ENCODE peak calls at places on chromosomes 13 and 19, in four cellular contexts. F, K, I and H are unnamed samples.

GRCh38 chr13:39407786-39408185 is 195.2 kb downstream of the LHFPL6 start:
- DNase-seq in F (no peak), K (no peak), I (no peak), H (no peak)

GRCh38 chr13:106331116-106331515 is 204.3 kb downstream of the EFNB2 start:
- DNase-seq in F (no peak), K (no peak), I (no peak), H (no peak)

GRCh38 chr13:87661471-87661870 is 9.7 kb upstream of the SLITRK5 start:
- DNase-seq in F (no peak), K (peak), I (no peak), H (no peak)

GRCh38 chr13:30832845-30833332 is 73.2 kb upstream of the MEDAG start:
- DNase-seq in F (no peak), K (peak), I (peak), H (no peak)

GRCh38 chr19:2415281-2415972 is 12.0 kb downstream of the TIMM13 start:
- DNase-seq in F (no peak), K (no peak), I (peak), H (no peak)

GRCh38 chr19:13831560-13832056 is 36.4 kb downstream of the ZSWIM4 start:
- DNase-seq in F (no peak), K (peak), I (no peak), H (no peak)

GRCh38 chr13:25752957-25753540 is 298.8 kb downstream of the SHISA2 start:
- DNase-seq in F (peak), K (peak), I (peak), H (peak)

GRCh38 chr13:100511422-100511821 is 77.2 kb downstream of the GGACT start:
- DNase-seq in F (no peak), K (no peak), I (no peak), H (no peak)

GRCh38 chr13:45496942-45497341 is 32.2 kb downstream of the COG3 start:
- DNase-seq in F (no peak), K (no peak), I (no peak), H (no peak)

GRCh38 chr13:76414320-76414719 is 471.9 kb downstream of the KCTD12 start:
- DNase-seq in F (no peak), K (no peak), I (no peak), H (no peak)

GRCh38 chr19:18414504-18415176 is 4.6 kb upstream of the SSBP4 start:
- DNase-seq in F (no peak), K (no peak), I (peak), H (peak)

GRCh38 chr13:110338441-110339101 is 31.5 kb downstream of the COL4A2 start:
- DNase-seq in F (peak), K (no peak), I (peak), H (peak)
- H3K4me3 ChIP-seq in F (no peak), K (no peak), I (no peak), H (no peak)

DNA sequence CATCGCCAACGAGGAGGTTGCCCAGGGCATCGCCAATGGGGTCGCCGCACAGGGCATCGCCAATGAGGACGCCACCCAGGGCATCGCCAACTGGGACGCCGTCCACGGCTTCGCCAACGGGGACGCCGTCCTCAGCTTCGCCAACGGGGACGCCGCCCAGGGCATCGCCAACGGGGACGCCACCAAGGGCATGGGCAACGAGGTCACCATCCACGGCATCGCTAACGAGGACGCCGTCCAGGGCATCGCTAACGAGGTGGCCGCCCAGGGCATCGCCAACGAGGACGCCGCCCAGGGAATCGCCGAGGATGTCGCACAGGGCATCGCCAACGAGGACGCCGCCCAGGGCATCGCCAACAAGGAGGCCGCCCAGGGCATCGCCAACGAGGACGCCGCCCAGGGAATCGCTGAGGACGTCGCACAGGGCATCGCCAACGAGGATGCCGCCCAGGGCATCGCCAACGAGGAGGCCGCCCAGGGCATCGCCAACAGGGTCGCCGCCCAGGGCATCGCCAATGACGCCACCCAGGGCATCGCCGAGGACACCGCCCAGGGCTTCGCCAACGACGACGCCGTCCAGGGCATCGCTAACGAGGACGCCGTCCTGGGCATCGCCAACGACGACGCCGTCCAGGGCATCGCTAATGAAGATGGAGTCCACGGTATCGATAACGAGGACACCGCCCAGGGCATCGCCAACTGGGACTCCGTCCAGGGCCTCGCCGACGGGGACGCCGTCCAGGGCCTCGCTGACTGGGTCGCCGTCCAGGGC is 945.7 kb downstream of the TUBA3C start:
- DNase-seq in F (no peak), K (no peak), I (no peak), H (no peak)
- TF ChIP-seq CTCF in F (no peak), K (no peak), I (no peak), H (no peak)

GRCh38 chr19:47428177-47428894 is 9.0 kb upstream of the MEIS3 start:
- DNase-seq in F (peak), K (peak), I (peak), H (peak)
- H3K4me3 ChIP-seq in F (no peak), K (no peak), I (no peak), H (peak)

DNA sequence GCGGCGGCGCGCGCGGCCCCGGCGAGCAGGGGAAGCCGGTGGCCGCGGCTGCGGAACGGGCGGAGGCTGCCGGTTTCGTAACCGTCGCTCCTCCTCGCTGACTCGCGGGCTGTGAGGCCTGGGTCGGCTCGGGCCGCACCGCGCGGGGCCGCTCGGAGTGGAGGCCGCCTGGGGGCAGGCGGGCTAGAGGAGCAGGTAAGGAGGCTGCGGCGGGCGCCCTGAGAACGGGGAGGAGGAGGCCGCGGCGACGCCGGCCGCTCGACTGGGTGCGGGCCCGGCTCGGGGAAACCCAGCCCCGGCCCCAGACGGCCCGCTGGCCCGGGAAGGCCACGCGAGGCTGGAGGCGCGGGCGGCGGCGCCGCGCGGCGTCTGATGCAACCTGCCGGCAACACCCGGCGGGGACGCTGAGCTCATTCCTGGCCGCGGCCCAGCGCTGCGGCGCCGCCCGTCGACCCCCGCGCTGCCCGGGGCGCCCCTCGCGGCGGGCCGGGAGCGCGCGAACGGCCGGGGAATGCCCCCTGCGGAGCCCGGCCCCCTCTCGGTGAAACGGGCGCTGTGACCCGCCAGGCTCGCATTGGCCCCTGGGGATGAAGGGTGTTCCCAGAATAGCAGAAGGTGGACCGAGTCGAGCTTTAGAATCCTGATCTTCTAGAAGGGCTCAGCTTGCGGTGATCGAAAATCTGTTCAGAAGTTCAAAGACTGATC is at the start of gene CEBPG:
- DNase-seq in F (no peak), K (no peak), I (peak), H (peak)
- TF ChIP-seq CTCF in F (peak), K (peak), I (peak), H (no peak)

GRCh38 chr13:23570931-23571330 is 719 bp downstream of the TNFRSF19 start:
- DNase-seq in F (no peak), K (peak), I (no peak), H (no peak)

GRCh38 chr13:23574421-23574820 is 4.2 kb downstream of the TNFRSF19 start:
- DNase-seq in F (no peak), K (no peak), I (no peak), H (no peak)

GRCh38 chr13:23572836-23573235 is 2.6 kb downstream of the TNFRSF19 start:
- DNase-seq in F (no peak), K (no peak), I (no peak), H (no peak)

GRCh38 chr13:23567792-23568480 is 2.3 kb upstream of the TNFRSF19 start:
- DNase-seq in F (no peak), K (no peak), I (no peak), H (no peak)

GRCh38 chr13:23570099-23570926 is at the start of gene TNFRSF19:
- DNase-seq in F (peak), K (peak), I (no peak), H (peak)
- H3K4me3 ChIP-seq in F (peak), K (no peak), I (peak), H (peak)

GRCh38 chr13:98482476-98483444 is 94.1 kb downstream of the STK24 start:
- DNase-seq in F (peak), K (peak), I (peak), H (peak)

GRCh38 chr13:98484289-98485219 is 92.4 kb downstream of the STK24 start:
- DNase-seq in F (no peak), K (peak), I (peak), H (peak)

GRCh38 chr13:98485561-98485960 is 91.3 kb downstream of the STK24 start:
- DNase-seq in F (no peak), K (no peak), I (no peak), H (no peak)

GRCh38 chr13:98481511-98481951 is 95.4 kb downstream of the STK24 start:
- DNase-seq in F (no peak), K (no peak), I (no peak), H (no peak)

GRCh38 chr13:98483636-98484288 is 93.1 kb downstream of the STK24 start:
- DNase-seq in F (no peak), K (no peak), I (no peak), H (no peak)
- TF ChIP-seq CTCF in F (no peak), K (no peak), I (no peak), H (no peak)

GRCh38 chr19:12675377-12675776 is 6.3 kb downstream of the DHPS start:
- DNase-seq in F (no peak), K (no peak), I (no peak), H (no peak)

GRCh38 chr19:12672744-12673143 is 6.1 kb downstream of the WDR83 start:
- DNase-seq in F (no peak), K (no peak), I (no peak), H (no peak)

GRCh38 chr19:12675940-12676339 is 5.7 kb downstream of the DHPS start:
- DNase-seq in F (no peak), K (no peak), I (no peak), H (no peak)

GRCh38 chr19:12676928-12677327 is 4.8 kb downstream of the DHPS start:
- DNase-seq in F (no peak), K (no peak), I (no peak), H (no peak)

DNA sequence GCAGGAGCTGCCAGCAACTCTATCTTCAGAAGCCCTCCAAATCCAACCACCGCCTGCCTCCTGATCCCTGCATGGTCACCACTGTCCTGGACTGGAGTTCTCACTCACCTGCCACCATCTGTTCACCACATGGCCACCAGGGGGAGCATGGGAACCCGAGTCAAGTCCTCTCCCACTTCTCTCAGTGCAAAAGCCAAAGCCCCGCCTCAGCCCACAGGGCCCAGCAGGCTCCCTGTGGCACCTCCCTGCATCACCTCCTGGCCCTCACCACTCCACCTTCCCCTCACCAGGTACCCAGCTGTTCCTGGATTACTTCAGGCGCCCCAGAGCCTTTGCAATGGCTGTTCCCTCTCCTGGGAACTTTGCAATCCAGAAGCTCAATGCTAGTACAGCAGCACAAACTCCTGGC is 5.3 kb downstream of the DHPS start:
- DNase-seq in F (peak), K (peak), I (peak), H (peak)
- H3K4me3 ChIP-seq in F (no peak), K (no peak), I (no peak), H (no peak)

DNA sequence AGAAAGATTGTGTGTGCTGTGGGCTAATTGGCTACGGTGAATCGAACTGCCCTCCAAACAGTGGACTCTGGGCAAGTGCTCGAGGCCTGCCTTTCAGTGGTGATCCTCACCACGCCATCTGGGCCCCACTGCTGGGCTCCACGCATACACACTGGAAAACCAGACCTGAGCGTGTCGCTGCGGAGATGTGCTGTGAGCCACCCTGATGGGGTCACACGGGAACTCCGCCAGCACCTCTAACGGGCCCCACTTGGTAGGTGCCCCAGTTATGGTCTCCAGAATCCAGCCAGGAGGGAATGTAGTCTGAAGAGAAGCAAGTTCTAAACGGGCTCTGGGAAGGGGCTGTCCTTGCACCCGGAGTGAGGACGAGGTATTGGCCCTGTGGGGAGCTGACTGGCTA is 39.3 kb downstream of the C13orf46 start:
- DNase-seq in F (peak), K (no peak), I (peak), H (no peak)
- TF ChIP-seq CTCF in F (no peak), K (no peak), I (no peak), H (no peak)

GRCh38 chr13:107867701-107868661 is 347.4 kb downstream of the LIG4 start:
- DNase-seq in F (no peak), K (no peak), I (no peak), H (peak)

GRCh38 chr13:107866666-107867623 is 348.4 kb downstream of the LIG4 start:
- DNase-seq in F (no peak), K (no peak), I (no peak), H (peak)

GRCh38 chr13:107864543-107865460 is 350.5 kb downstream of the LIG4 start:
- DNase-seq in F (no peak), K (peak), I (no peak), H (no peak)

GRCh38 chr13:107866007-107866665 is 349.2 kb downstream of the LIG4 start:
- DNase-seq in F (no peak), K (no peak), I (no peak), H (no peak)

GRCh38 chr13:107865643-107866006 is 349.7 kb downstream of the LIG4 start:
- DNase-seq in F (no peak), K (no peak), I (no peak), H (no peak)
- H3K4me3 ChIP-seq in F (peak), K (no peak), I (peak), H (no peak)